ENCODE peak calls at places on chromosomes 5 and 9, in six cellular contexts. U is GM23248, H is body of pancreas, P is psoas muscle, D is mesendoderm, B is aorta. F is an unnamed sample. For H3K4me1, the result is how much of the 10 kb centered on the place peaks cover.

GRCh38 chr9:124493794-124494479 is 13.3 kb downstream of the NR5A1 start:
- DNase-seq in U (no peak), H (no peak), P (no peak), D (no peak), B (no peak), F (no peak)

GRCh38 chr5:151239237-151239861 is 13.6 kb upstream of the GM2A start:
- DNase-seq in U (peak), H (peak), P (peak), D (peak), B (peak), F (peak)

GRCh38 chr9:92607773-92608172 is 62.2 kb downstream of the IPPK start:
- DNase-seq in U (peak), H (no peak), P (no peak), D (no peak), B (peak), F (no peak)

GRCh38 chr5:109644829-109645228 is 44.9 kb upstream of the MAN2A1 start:
- DNase-seq in U (no peak), H (no peak), P (no peak), D (peak), B (no peak), F (no peak)

GRCh38 chr5:75049581-75050274 is 2.6 kb downstream of the GCNT4 start:
- DNase-seq in U (peak), H (peak), P (no peak), D (peak), B (no peak), F (no peak)

GRCh38 chr9:109558718-109559151 is 60.6 kb upstream of the PTPN3 start:
- DNase-seq in U (no peak), H (peak), P (no peak), D (no peak), B (no peak), F (no peak)

GRCh38 chr5:179880848-179881590 is 22.4 kb upstream of the MRNIP start:
- DNase-seq in U (no peak), H (no peak), P (no peak), D (no peak), B (peak), F (no peak)

GRCh38 chr9:91266457-91266856 is 95.3 kb downstream of the AUH start:
- DNase-seq in U (no peak), H (no peak), P (no peak), D (no peak), B (no peak), F (no peak)

GRCh38 chr9:120912958-120913672 is 13.5 kb downstream of the TRAF1 start:
- DNase-seq in U (no peak), H (no peak), P (no peak), D (no peak), B (no peak), F (no peak)

GRCh38 chr9:128142061-128142460 is 7.2 kb upstream of the LCN2 start:
- DNase-seq in U (no peak), H (no peak), P (peak), D (no peak), B (no peak), F (no peak)

GRCh38 chr5:139740138-139740992 is 55.2 kb upstream of the PSD2 start:
- DNase-seq in U (no peak), H (no peak), P (no peak), D (no peak), B (no peak), F (no peak)

GRCh38 chr9:114069476-114070187 is 8.5 kb downstream of the AMBP start:
- DNase-seq in U (no peak), H (no peak), P (no peak), D (no peak), B (no peak), F (no peak)

GRCh38 chr9:113579270-113580040 is 115.9 kb downstream of the RGS3 start:
- DNase-seq in U (peak), H (no peak), P (peak), D (no peak), B (peak), F (peak)

GRCh38 chr9:25677301-25678146 is 720 bp downstream of the TUSC1 start:
- DNase-seq in U (peak), H (peak), P (peak), D (peak), B (peak), F (peak)

GRCh38 chr9:36825179-36825578 is 208.9 kb downstream of the PAX5 start:
- DNase-seq in U (no peak), H (no peak), P (no peak), D (no peak), B (no peak), F (no peak)

GRCh38 chr5:28877050-28877449 is 1838.7 kb upstream of the CDH9 start:
- DNase-seq in U (no peak), H (no peak), P (no peak), D (no peak), B (no peak), F (no peak)

GRCh38 chr5:28880936-28881335 is 1842.5 kb upstream of the CDH9 start:
- DNase-seq in U (no peak), H (no peak), P (no peak), D (no peak), B (no peak), F (no peak)
- H3K4me3 ChIP-seq in U (no peak), H (no peak), P (no peak), D (no peak), B (no peak), F (no peak)

GRCh38 chr5:35854248-35854647 is 2.4 kb upstream of the IL7R start:
- DNase-seq in U (no peak), H (no peak), P (no peak), D (no peak), B (no peak), F (no peak)

GRCh38 chr5:35852084-35852734 is 4.5 kb upstream of the IL7R start:
- DNase-seq in U (peak), H (no peak), P (no peak), D (no peak), B (no peak), F (no peak)

GRCh38 chr5:35855221-35855620 is 1.5 kb upstream of the IL7R start:
- DNase-seq in U (no peak), H (no peak), P (no peak), D (no peak), B (no peak), F (no peak)

GRCh38 chr5:35851282-35851681 is 5.4 kb upstream of the IL7R start:
- DNase-seq in U (peak), H (no peak), P (no peak), D (peak), B (no peak), F (no peak)

GRCh38 chr5:35853652-35854051 is 3.0 kb upstream of the IL7R start:
- DNase-seq in U (no peak), H (no peak), P (no peak), D (no peak), B (peak), F (peak)
- H3K27ac ChIP-seq in U (no peak), H (no peak), P (no peak), D (no peak), B (no peak), F (peak)

GRCh38 chr9:126334626-126335621 is 8.3 kb downstream of the MVB12B start:
- DNase-seq in U (no peak), H (no peak), P (peak), D (no peak), B (no peak), F (no peak)

GRCh38 chr9:126329476-126330275 is 3.0 kb downstream of the MVB12B start:
- DNase-seq in U (no peak), H (no peak), P (peak), D (no peak), B (no peak), F (no peak)

GRCh38 chr9:126335837-126336236 is 9.2 kb downstream of the MVB12B start:
- DNase-seq in U (no peak), H (no peak), P (no peak), D (no peak), B (no peak), F (peak)

GRCh38 chr9:126328415-126328814 is 1.8 kb downstream of the MVB12B start:
- DNase-seq in U (no peak), H (no peak), P (no peak), D (no peak), B (no peak), F (no peak)

DNA sequence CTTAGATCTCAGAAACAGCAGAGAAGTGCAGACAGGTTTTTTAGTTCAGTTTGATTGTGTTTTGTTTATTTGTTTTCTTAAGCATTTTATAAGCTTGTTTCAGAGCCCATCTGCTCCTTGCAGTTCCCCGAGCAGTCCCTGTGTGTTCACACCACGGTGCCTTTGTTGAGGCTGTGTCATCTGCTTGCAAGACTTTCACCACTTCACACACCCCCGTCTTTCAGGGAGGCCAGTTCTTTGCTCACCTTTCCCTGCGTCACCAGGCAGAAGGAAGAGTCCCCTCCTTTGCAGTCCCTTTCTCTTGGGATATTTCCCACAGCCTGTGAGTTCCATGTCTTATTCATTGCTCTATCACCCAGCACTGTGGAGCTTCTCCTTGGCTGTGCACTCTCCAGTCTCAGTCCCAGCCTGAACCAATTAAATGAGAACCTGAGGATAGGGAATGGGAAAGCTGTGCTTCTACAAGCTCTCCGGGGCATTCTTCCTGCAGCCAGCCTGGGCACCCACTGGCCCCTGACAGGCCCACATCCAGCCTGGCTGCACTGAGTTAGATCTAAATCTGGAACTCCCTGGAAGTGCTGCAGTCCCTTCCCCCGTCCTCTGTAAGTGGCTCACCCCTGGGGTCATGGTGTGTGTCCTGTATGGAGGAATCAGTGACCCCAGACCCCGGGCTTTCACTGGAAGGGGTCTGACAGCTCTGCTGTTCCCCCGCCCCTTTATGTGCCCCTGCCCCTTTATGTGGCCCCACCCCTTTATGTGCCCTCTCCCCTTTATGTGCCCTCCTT is 5.5 kb downstream of the MVB12B start:
- DNase-seq in U (no peak), H (no peak), P (no peak), D (no peak), B (no peak), F (no peak)
- H3K4me1 ChIP-seq in U (under half), H (under half), P (half or more), D (under half), B (under half), F (under half)

GRCh38 chr5:148653840-148654781 is at the start of gene HTR4:
- DNase-seq in U (no peak), H (no peak), P (no peak), D (no peak), B (no peak), F (peak)
- H3K4me3 ChIP-seq in U (no peak), H (no peak), P (peak), D (no peak), B (no peak), F (peak)

GRCh38 chr9:70121818-70122436 is 78.3 kb downstream of the MAMDC2 start:
- DNase-seq in U (peak), H (no peak), P (no peak), D (no peak), B (peak), F (no peak)
- H3K27ac ChIP-seq in U (peak), H (no peak), P (peak), D (no peak), B (peak), F (peak)

DNA sequence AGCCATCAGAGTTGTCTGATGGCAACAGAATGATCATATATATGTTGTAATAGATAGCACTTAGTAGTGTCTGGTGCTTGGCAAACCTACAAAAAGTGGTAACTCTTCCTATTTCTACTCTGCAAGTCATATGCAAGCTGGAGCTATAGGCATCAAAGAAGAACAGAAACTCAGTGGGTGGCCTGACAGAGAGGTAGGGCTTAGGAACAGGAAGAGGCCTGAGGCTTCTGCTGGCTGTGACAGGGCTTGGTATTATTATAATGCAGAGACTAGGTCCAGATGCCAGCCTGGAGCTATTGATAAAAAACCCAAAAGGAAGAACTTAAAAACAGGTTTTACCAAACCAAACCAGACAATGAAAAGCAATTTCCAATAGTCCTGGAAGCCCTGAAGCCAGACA is 4.4 kb upstream of the DIAPH1 start:
- DNase-seq in U (no peak), H (no peak), P (no peak), D (peak), B (no peak), F (no peak)
- H3K4me1 ChIP-seq in U (under half), H (under half), P (under half), D (under half), B (under half), F (under half)

DNA sequence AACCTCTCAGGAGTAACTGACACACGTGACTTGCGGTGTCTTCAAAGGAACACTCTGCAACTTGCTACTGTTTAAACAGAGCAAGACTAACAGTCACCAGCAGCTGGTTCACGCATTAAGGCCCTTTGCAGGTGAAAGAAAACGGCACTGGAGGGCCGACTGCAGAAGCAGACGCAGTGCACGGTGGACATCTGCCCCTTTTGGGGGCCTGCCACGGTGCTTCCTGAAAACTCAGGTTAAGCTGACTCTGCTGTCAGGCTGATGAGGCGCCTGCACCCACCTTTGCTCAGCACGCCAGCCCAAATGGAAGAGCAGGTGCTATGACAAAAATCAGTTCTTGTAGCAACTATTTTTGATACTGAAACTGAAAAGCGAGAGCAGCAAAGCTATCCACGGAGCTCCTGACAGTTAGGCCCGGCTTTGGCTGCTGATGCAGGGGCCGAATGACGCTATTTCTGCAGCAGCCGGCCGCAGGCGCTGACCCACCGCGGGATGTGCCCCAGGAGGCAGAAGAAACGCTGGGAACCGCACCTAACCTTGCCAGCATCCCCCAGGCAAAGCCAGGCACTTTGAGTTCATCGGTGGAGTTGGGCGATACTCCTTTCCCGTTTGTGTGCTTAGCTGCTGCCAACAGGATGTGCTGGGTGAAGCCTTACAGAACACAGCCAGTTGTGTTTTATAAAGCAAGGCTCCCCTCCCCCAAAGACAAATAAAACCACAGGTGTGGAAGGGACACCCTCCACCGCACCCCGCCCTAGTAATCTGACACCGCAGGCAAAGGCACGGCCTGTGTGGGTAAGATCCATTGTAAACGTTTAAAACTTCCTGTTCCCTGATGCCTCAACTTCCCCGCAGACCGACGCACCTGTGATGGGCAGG is 21.1 kb upstream of the TERT start:
- DNase-seq in U (peak), H (peak), P (peak), D (peak), B (peak), F (no peak)
- H3K4me3 ChIP-seq in U (no peak), H (no peak), P (no peak), D (no peak), B (no peak), F (no peak)

GRCh38 chr9:111003182-111003581 is 35.1 kb downstream of the LPAR1 start:
- DNase-seq in U (no peak), H (no peak), P (no peak), D (no peak), B (no peak), F (no peak)

GRCh38 chr9:110999379-110999778 is 38.9 kb downstream of the LPAR1 start:
- DNase-seq in U (no peak), H (no peak), P (no peak), D (no peak), B (no peak), F (no peak)

GRCh38 chr9:110997847-110998246 is 40.4 kb downstream of the LPAR1 start:
- DNase-seq in U (peak), H (no peak), P (no peak), D (no peak), B (no peak), F (no peak)

GRCh38 chr9:111000202-111000601 is 38.1 kb downstream of the LPAR1 start:
- DNase-seq in U (no peak), H (peak), P (no peak), D (no peak), B (peak), F (no peak)

DNA sequence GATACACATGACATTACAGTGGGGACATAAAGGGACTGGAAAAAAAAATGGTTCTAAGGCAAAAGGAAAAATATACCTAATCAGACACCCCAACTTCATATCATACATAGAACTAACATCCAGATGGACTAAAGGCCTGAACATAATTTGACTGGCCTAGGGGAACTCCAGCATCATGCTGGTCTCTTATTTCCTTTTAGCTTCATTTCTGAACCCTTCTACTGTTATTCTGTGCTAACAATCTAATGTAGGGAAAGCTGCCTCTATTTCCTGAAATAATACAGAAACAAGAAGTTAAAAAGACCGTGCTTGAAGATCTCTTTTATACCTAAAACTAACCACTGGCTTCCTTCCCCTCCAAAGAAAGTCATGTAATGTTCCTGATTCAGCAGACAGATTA is 36.8 kb downstream of the LPAR1 start:
- DNase-seq in U (no peak), H (no peak), P (no peak), D (no peak), B (no peak), F (no peak)
- H3K27ac ChIP-seq in U (no peak), H (no peak), P (no peak), D (no peak), B (no peak), F (no peak)

DNA sequence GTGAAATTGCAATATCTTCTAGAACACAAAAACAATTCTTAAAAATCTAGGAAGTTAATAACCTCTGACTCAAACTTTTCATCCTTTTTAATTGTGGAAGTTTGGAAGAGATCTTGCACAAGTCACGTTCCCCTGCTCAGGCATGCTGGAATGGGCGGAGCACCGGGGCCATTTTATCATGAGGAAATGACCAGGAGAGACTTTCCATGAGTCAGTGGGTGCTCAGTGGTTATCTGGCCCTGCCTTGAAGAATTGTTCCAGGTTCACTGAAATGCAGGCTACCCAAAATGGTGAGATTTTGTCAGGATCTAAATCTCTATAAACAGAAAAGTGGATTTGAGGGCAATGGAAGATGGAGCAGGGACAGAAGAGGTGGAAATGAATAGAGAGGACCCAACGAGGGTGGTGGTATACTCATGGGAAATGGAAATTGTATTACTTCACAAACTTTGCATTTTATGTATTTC is 61.2 kb downstream of the FYB1 start:
- DNase-seq in U (peak), H (no peak), P (no peak), D (no peak), B (peak), F (peak)
- H3K4me1 ChIP-seq in U (under half), H (under half), P (under half), D (under half), B (under half), F (under half)

GRCh38 chr5:5295361-5295760 is 127.1 kb upstream of the ICE1 start:
- DNase-seq in U (no peak), H (no peak), P (no peak), D (no peak), B (no peak), F (no peak)

GRCh38 chr5:5293029-5293428 is 129.4 kb upstream of the ICE1 start:
- DNase-seq in U (no peak), H (no peak), P (no peak), D (peak), B (no peak), F (no peak)

GRCh38 chr5:5296061-5296460 is 126.4 kb upstream of the ICE1 start:
- DNase-seq in U (no peak), H (no peak), P (no peak), D (no peak), B (no peak), F (no peak)

GRCh38 chr5:5291357-5291756 is 131.1 kb upstream of the ICE1 start:
- DNase-seq in U (no peak), H (no peak), P (no peak), D (peak), B (no peak), F (peak)

GRCh38 chr5:5294429-5294828 is 128.0 kb upstream of the ICE1 start:
- DNase-seq in U (no peak), H (no peak), P (no peak), D (no peak), B (no peak), F (no peak)
- H3K4me3 ChIP-seq in U (no peak), H (no peak), P (no peak), D (no peak), B (no peak), F (no peak)

F was measured in right cardiac atrium.